ENCODE peak calls at places on chromosomes 13 and 19, in four cellular contexts. C is astrocyte, K is colonic mucosa, H is SK-N-SH. T is an unnamed sample. For H3K36me3, the result is how much of the 10 kb centered on the place peaks cover.

GRCh38 chr13:75518439-75519088 is 19.1 kb downstream of the COMMD6 start:
- DNase-seq in H (no peak), K (no peak), C (no peak), T (no peak)

GRCh38 chr13:34578471-34578870 is 363.6 kb upstream of the NBEA start:
- DNase-seq in C (peak), H (no peak), K (no peak), T (peak)

GRCh38 chr13:79631260-79631659 is 150.3 kb downstream of the NDFIP2 start:
- DNase-seq in K (no peak), C (peak), H (no peak), T (peak)

GRCh38 chr19:34475026-34475974 is 6.3 kb upstream of the WTIP start:
- DNase-seq in C (peak), H (no peak), K (no peak), T (peak)

GRCh38 chr13:41547253-41548000 is 90.1 kb downstream of the RGCC start:
- DNase-seq in H (no peak), K (peak), C (no peak), T (peak)

GRCh38 chr19:50772408-50773311 is 2.4 kb downstream of the GPR32 start:
- DNase-seq in H (peak), C (no peak), K (no peak), T (peak)

GRCh38 chr13:104953588-104953987 is 1581.9 kb downstream of the EFNB2 start:
- DNase-seq in H (peak), K (no peak), C (no peak), T (no peak)

GRCh38 chr13:95624020-95624419 is 20.5 kb downstream of the DZIP1 start:
- DNase-seq in K (peak), H (peak), C (peak), T (peak)

GRCh38 chr19:43820098-43820860 is 6.8 kb upstream of the ZNF283 start:
- DNase-seq in C (peak), K (peak), H (peak), T (peak)

GRCh38 chr13:49649244-49649962 is 21.1 kb downstream of the ARL11 start:
- DNase-seq in H (no peak), C (peak), K (no peak), T (peak)

GRCh38 chr19:17743874-17744273 is 7.4 kb upstream of the FCHO1 start:
- DNase-seq in C (peak), K (no peak), H (no peak), T (peak)

GRCh38 chr13:113582841-113583631 is 1.5 kb upstream of the TFDP1 start:
- DNase-seq in H (no peak), C (no peak), K (peak), T (no peak)

GRCh38 chr13:94345374-94346195 is 133.9 kb downstream of the DCT start:
- DNase-seq in K (no peak), C (peak), H (peak), T (peak)

GRCh38 chr13:114118763-114119123 is 13.7 kb downstream of the RASA3 start:
- DNase-seq in K (no peak), H (peak), C (no peak), T (peak)

GRCh38 chr13:98389319-98389718 is 187.6 kb downstream of the STK24 start:
- DNase-seq in K (no peak), H (no peak), C (peak), T (peak)

GRCh38 chr19:35248310-35249145 is at the start of gene LSR:
- DNase-seq in H (no peak), C (no peak), K (peak), T (no peak)

DNA sequence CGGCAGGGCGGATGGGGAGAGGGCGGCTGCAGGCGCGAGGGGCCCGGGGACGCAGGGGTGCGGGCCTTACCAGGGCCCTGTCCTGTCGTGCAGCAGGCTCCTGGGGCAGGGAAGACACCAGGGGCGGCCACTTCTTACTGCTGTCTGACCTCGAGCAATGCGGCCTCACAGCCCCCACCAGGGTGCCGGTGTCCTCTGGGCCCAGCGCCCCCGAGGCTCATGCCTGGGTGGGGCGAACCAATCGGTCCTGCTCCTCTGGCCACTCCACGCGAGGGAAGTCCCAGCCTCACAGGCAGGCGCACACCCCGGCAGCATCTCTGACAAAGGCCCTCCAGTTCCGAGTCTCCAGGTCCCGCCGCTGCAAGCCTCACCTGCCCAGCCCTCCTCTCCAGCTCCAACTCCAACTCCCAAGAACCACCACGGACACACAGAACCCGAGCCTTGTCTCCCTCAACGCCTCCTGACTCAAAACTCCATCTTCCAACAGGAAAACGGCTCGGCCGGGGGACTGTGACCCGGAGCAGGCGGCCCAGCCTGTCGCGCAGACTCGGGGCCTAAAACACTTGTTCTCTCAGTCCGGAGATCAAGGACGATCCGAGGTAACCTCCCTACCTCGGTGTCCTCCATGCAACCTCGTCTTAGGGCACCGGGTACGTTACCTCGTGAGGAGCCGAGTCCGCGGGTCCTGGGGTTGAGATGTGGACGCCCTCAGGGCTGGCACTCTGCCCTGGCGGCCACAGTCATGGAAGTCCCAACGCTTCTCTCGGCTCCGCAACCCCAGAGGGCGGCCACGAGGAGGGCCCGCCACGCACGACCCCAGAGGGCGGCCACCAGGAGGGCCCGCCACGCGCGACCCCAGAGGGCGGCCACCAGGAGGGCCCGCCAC is 6.5 kb downstream of the FGF22 start:
- DNase-seq in C (no peak), H (no peak), K (no peak), T (no peak)
- H3K36me3 ChIP-seq in C (under half), H (under half), K (under half), T (under half)

GRCh38 chr19:33208371-33208770 is 14.2 kb downstream of the LRP3 start:
- DNase-seq in H (peak), K (no peak), C (no peak), T (no peak)
- H3K9ac ChIP-seq in H (no peak), K (no peak), C (no peak), T (no peak)

GRCh38 chr19:16416574-16416973 is 55.2 kb downstream of the EPS15L1 start:
- DNase-seq in H (no peak), C (no peak), K (no peak), T (no peak)
- H3K36me3 ChIP-seq in H (under half), C (under half), K (under half), T (under half)

GRCh38 chr13:43242040-43242439 is 218.7 kb downstream of the DNAJC15 start:
- DNase-seq in H (no peak), K (no peak), C (no peak), T (no peak)
- H3K9ac ChIP-seq in H (no peak), K (no peak), C (no peak), T (no peak)

GRCh38 chr19:46723023-46723461 is 6.1 kb upstream of the PRKD2 start:
- DNase-seq in H (no peak), K (no peak), C (no peak), T (no peak)

GRCh38 chr19:46720516-46721239 is 3.8 kb upstream of the PRKD2 start:
- DNase-seq in H (no peak), C (no peak), K (no peak), T (no peak)

GRCh38 chr19:46722421-46723022 is 5.6 kb upstream of the PRKD2 start:
- DNase-seq in H (no peak), C (no peak), K (no peak), T (no peak)

GRCh38 chr19:46721269-46722003 is 4.5 kb upstream of the PRKD2 start:
- DNase-seq in H (peak), K (no peak), C (no peak), T (peak)

DNA sequence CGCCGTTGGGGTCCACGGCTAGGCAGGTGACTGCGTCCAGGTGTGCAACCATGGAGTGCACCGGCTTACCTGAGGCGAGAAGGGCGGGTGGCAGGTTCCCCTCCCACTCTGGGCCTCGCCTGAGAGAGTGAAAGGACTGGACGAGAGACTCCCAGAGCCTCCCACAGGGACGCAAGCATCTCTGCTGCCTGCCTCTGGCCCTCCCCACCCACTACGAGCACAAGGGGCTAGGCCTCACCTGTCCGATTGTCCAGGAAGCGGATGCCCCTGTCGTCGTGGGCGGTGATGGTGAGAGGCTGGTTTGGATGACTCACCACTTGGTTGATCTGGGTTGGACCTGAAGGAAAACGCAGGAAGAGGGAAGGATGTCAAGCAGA is 5.1 kb upstream of the PRKD2 start:
- DNase-seq in K (no peak), C (no peak), H (no peak), T (no peak)
- H3K36me3 ChIP-seq in K (under half), C (under half), H (half or more), T (under half)